ENCODE peak calls at places on chromosomes 13 and 19, in seven cellular contexts. H is AG10803; W is GF-D8; K is CD4-positive, alpha-beta T cell; Y is left colon; Z is NCI-H1105; S is GM03348. A is an unnamed sample.

GRCh38 chr13:33179463-33179862 is 106.1 kb downstream of the STARD13 start:
- DNase-seq in H (no peak), W (no peak), K (no peak), Y (no peak), Z (no peak), S (no peak), A (no peak)

GRCh38 chr19:18112989-18113478 is 15.5 kb downstream of the MAST3 start:
- DNase-seq in H (peak; percentile 72), W (peak; percentile 38), K (peak; percentile 82), Y (peak; percentile 82), Z (peak; percentile 78), S (peak; percentile 91), A (peak; percentile 87)

GRCh38 chr19:45303269-45304060 is 19.2 kb downstream of the CKM start:
- DNase-seq in H (no peak), W (no peak), K (no peak), Y (no peak), Z (no peak), S (no peak), A (no peak)

GRCh38 chr13:99059498-99060070 is 81.7 kb upstream of the DOCK9 start:
- DNase-seq in H (no peak), W (no peak), K (no peak), Y (no peak), Z (no peak), S (no peak), A (no peak)

GRCh38 chr13:38674208-38674607 is 12.7 kb upstream of the FREM2 start:
- DNase-seq in H (no peak), W (no peak), K (no peak), Y (no peak), Z (no peak), S (no peak), A (no peak)

GRCh38 chr13:30577381-30577780 is 40.3 kb upstream of the USPL1 start:
- DNase-seq in H (peak; percentile 90), W (no peak), K (peak; percentile 33), Y (no peak), Z (no peak), S (peak; percentile 84), A (peak; percentile 97)

GRCh38 chr13:100128373-100128772 is 39.5 kb downstream of the PCCA start:
- DNase-seq in H (no peak), W (no peak), K (no peak), Y (no peak), Z (no peak), S (no peak), A (peak; percentile 17)

GRCh38 chr19:17078038-17078919 is 2.7 kb downstream of the MYO9B start:
- DNase-seq in H (no peak), W (no peak), K (no peak), Y (no peak), Z (no peak), S (no peak), A (peak; percentile 28)

GRCh38 chr13:60811581-60811980 is 414.6 kb downstream of the TDRD3 start:
- DNase-seq in H (no peak), W (no peak), K (no peak), Y (no peak), Z (no peak), S (no peak), A (no peak)

GRCh38 chr19:389935-390289 is 19.0 kb downstream of the C2CD4C start:
- DNase-seq in H (no peak), W (no peak), K (no peak), Y (peak; percentile 14), Z (no peak), S (no peak), A (no peak)

GRCh38 chr19:46828484-46828883 is 22.2 kb downstream of the AP2S1 start:
- DNase-seq in H (peak; percentile 25), W (no peak), K (no peak), Y (no peak), Z (no peak), S (no peak), A (peak; percentile 57)